ENCODE peak calls at places on chromosomes 13 and 19, in ten cellular contexts. P is H54, E is body of pancreas, V is AG09309, H is kidney glomerular epithelial cell, Z is IMR-90, M is lung, X is GM04504, S is neuronal stem cell, C is AG04449. O is an unnamed sample.

GRCh38 chr19:3618144-3618810 is 8.3 kb downstream of the CACTIN start:
- DNase-seq in Z (peak; percentile 29), V (no peak), M (no peak), P (no peak), X (no peak), H (no peak), E (peak; percentile 44), C (no peak), S (no peak), O (peak; percentile 49)

GRCh38 chr19:13430790-13431582 is 75.3 kb downstream of the CACNA1A start:
- DNase-seq in V (no peak), P (peak; percentile 28), X (peak; percentile 14), M (peak; percentile 37), Z (peak; percentile 42), C (no peak), E (peak; percentile 29), S (peak; percentile 17), H (peak; percentile 6), O (peak; percentile 64)

GRCh38 chr13:107650081-107650701 is 565.1 kb downstream of the LIG4 start:
- DNase-seq in V (no peak), C (no peak), S (peak; percentile 57), Z (peak; percentile 62), M (peak; percentile 32), X (no peak), P (peak; percentile 28), H (peak; percentile 19), E (peak; percentile 35), O (peak; percentile 43)

GRCh38 chr13:102289606-102290005 is 112.2 kb downstream of the FGF14 start:
- DNase-seq in P (no peak), V (no peak), H (no peak), Z (peak; percentile 8), S (no peak), E (no peak), C (no peak), M (no peak), X (no peak), O (no peak)

GRCh38 chr19:32870154-32870573 is 597 bp upstream of the SLC7A9 start:
- DNase-seq in C (no peak), E (no peak), S (no peak), Z (no peak), V (no peak), M (no peak), P (no peak), H (no peak), X (no peak), O (no peak)

GRCh38 chr19:41521860-41522555 is 54.0 kb upstream of the CEACAM21 start:
- DNase-seq in Z (no peak), V (no peak), X (no peak), H (no peak), M (no peak), E (no peak), S (peak; percentile 21), C (no peak), P (no peak), O (peak; percentile 64)

GRCh38 chr13:36420437-36420891 is 11.8 kb upstream of the CCNA1 start:
- DNase-seq in X (peak; percentile 30), Z (peak; percentile 59), H (peak; percentile 61), C (no peak), P (no peak), V (peak; percentile 24), E (peak; percentile 72), M (peak; percentile 77), S (peak; percentile 73), O (peak; percentile 83)

GRCh38 chr19:5618591-5618990 is 4.0 kb downstream of the SAFB2 start:
- DNase-seq in M (no peak), E (no peak), H (no peak), X (no peak), Z (no peak), P (no peak), S (no peak), V (no peak), C (no peak), O (no peak)

GRCh38 chr13:51125495-51126226 is 14.6 kb upstream of the C13orf42 start:
- DNase-seq in S (peak; percentile 43), P (peak; percentile 17), Z (peak; percentile 54), V (peak; percentile 17), X (peak; percentile 15), M (peak; percentile 42), C (no peak), E (peak; percentile 70), H (peak; percentile 7), O (peak; percentile 62)

GRCh38 chr19:4474504-4475136 is 2.5 kb downstream of the HDGFL2 start:
- DNase-seq in E (no peak), V (no peak), Z (peak; percentile 68), H (peak; percentile 49), M (no peak), P (peak; percentile 49), S (peak; percentile 77), X (no peak), C (no peak), O (peak; percentile 42)

GRCh38 chr13:72565893-72566292 is 161.5 kb downstream of the MZT1 start:
- DNase-seq in X (peak; percentile 6), V (no peak), P (no peak), M (no peak), Z (peak; percentile 15), E (no peak), H (peak; percentile 36), S (peak; percentile 5), C (no peak), O (no peak)

GRCh38 chr19:56301886-56302620 is 12.6 kb downstream of the ZSCAN5A start:
- DNase-seq in S (no peak), C (no peak), Z (no peak), M (no peak), P (no peak), H (no peak), V (no peak), X (no peak), E (no peak), O (peak; percentile 23)

GRCh38 chr13:98571955-98572662 is 4.8 kb downstream of the STK24 start:
- DNase-seq in M (no peak), E (no peak), P (no peak), Z (peak; percentile 47), H (no peak), C (no peak), S (no peak), X (peak; percentile 77), V (peak; percentile 57), O (peak; percentile 44)

GRCh38 chr19:15129856-15130580 is 22.8 kb downstream of the SYDE1 start:
- DNase-seq in V (no peak), H (no peak), C (no peak), E (peak; percentile 22), S (no peak), X (no peak), P (no peak), Z (no peak), M (no peak), O (no peak)

GRCh38 chr19:5389353-5389752 is 48.7 kb upstream of the PTPRS start:
- DNase-seq in S (no peak), M (no peak), P (no peak), E (no peak), X (no peak), C (no peak), H (no peak), V (no peak), Z (no peak), O (no peak)

O was measured in activated CD8-positive, alpha-beta T cell treated with anti-CD3 and anti-CD28 coated beads, Interleukin-2, amount 10 ng/mL, durations not matched to agents 7 days and 5 days.